ENCODE peak calls at places on chromosomes 5 and 9, in nine cellular contexts. One of them, this sample, is unnamed.
A peak's percentile ranks its signal among the peaks of the same experiment; 100 is the strongest.

GRCh38 chr5:151663617-151664322 is 22.9 kb downstream of the SPARC start:
- DNase-seq in A549: no peak
- DNase-seq in right cardiac atrium: peak; percentile 75
- DNase-seq in heart left ventricle: peak; percentile 81
- DNase-seq in A673: no peak
- DNase-seq in osteoblast: no peak
- DNase-seq in Peyer's patch: no peak
- DNase-seq in ovary: no peak
- DNase-seq in endodermal cell: no peak
- DNase-seq in this sample: no peak

GRCh38 chr5:16467363-16468219 is 2.0 kb upstream of the ZNF622 start:
- DNase-seq in A549: no peak
- DNase-seq in right cardiac atrium: no peak
- DNase-seq in heart left ventricle: no peak
- DNase-seq in A673: no peak
- DNase-seq in osteoblast: peak; percentile 83
- DNase-seq in Peyer's patch: no peak
- DNase-seq in ovary: no peak
- DNase-seq in endodermal cell: no peak
- DNase-seq in this sample: no peak

GRCh38 chr9:96888591-96888990 is 34.3 kb upstream of the ZNF782 start:
- DNase-seq in A549: no peak
- DNase-seq in right cardiac atrium: no peak
- DNase-seq in heart left ventricle: no peak
- DNase-seq in A673: no peak
- DNase-seq in osteoblast: no peak
- DNase-seq in Peyer's patch: no peak
- DNase-seq in ovary: no peak
- DNase-seq in endodermal cell: no peak
- DNase-seq in this sample: no peak

GRCh38 chr9:113712053-113712452 is 164.1 kb upstream of the ZNF618 start:
- DNase-seq in A549: peak; percentile 14
- DNase-seq in right cardiac atrium: no peak
- DNase-seq in heart left ventricle: no peak
- DNase-seq in A673: peak; percentile 45
- DNase-seq in osteoblast: no peak
- DNase-seq in Peyer's patch: peak; percentile 62
- DNase-seq in ovary: no peak
- DNase-seq in endodermal cell: no peak
- DNase-seq in this sample: no peak

GRCh38 chr5:73950441-73950873 is 324.5 kb downstream of the ARHGEF28 start:
- DNase-seq in A549: no peak
- DNase-seq in right cardiac atrium: no peak
- DNase-seq in heart left ventricle: no peak
- DNase-seq in A673: no peak
- DNase-seq in osteoblast: peak; percentile 58
- DNase-seq in Peyer's patch: no peak
- DNase-seq in ovary: no peak
- DNase-seq in endodermal cell: no peak
- DNase-seq in this sample: no peak

GRCh38 chr9:126499911-126500599 is 113.7 kb upstream of the LMX1B start:
- DNase-seq in A549: peak; percentile 24
- DNase-seq in right cardiac atrium: no peak
- DNase-seq in heart left ventricle: no peak
- DNase-seq in A673: no peak
- DNase-seq in osteoblast: peak; percentile 65
- DNase-seq in Peyer's patch: no peak
- DNase-seq in ovary: no peak
- DNase-seq in endodermal cell: peak; percentile 82
- DNase-seq in this sample: no peak

GRCh38 chr5:35939639-35940038 is 1.2 kb upstream of the CAPSL start:
- DNase-seq in A549: no peak
- DNase-seq in right cardiac atrium: no peak
- DNase-seq in heart left ventricle: no peak
- DNase-seq in A673: no peak
- DNase-seq in osteoblast: no peak
- DNase-seq in Peyer's patch: no peak
- DNase-seq in ovary: no peak
- DNase-seq in endodermal cell: no peak
- DNase-seq in this sample: no peak

GRCh38 chr5:96876292-96876850 is at the start of gene ERAP2:
- DNase-seq in A549: peak; percentile 27
- DNase-seq in right cardiac atrium: no peak
- DNase-seq in heart left ventricle: no peak
- DNase-seq in A673: peak; percentile 36
- DNase-seq in osteoblast: no peak
- DNase-seq in Peyer's patch: no peak
- DNase-seq in ovary: peak; percentile 29
- DNase-seq in endodermal cell: no peak
- DNase-seq in this sample: peak; percentile 51

GRCh38 chr9:23088932-23089364 is 642.3 kb downstream of the DMRTA1 start:
- DNase-seq in A549: peak; percentile 1
- DNase-seq in right cardiac atrium: no peak
- DNase-seq in heart left ventricle: no peak
- DNase-seq in A673: peak; percentile 0
- DNase-seq in osteoblast: no peak
- DNase-seq in Peyer's patch: no peak
- DNase-seq in ovary: no peak
- DNase-seq in endodermal cell: peak; percentile 93
- DNase-seq in this sample: peak; percentile 57

GRCh38 chr9:69744688-69745380 is 15.0 kb downstream of the PTAR1 start:
- DNase-seq in A549: no peak
- DNase-seq in right cardiac atrium: no peak
- DNase-seq in heart left ventricle: no peak
- DNase-seq in A673: no peak
- DNase-seq in osteoblast: no peak
- DNase-seq in Peyer's patch: no peak
- DNase-seq in ovary: no peak
- DNase-seq in endodermal cell: no peak
- DNase-seq in this sample: no peak

GRCh38 chr9:22142681-22143080 is 133.6 kb upstream of the CDKN2B start:
- DNase-seq in A549: no peak
- DNase-seq in right cardiac atrium: no peak
- DNase-seq in heart left ventricle: no peak
- DNase-seq in A673: no peak
- DNase-seq in osteoblast: no peak
- DNase-seq in Peyer's patch: no peak
- DNase-seq in ovary: no peak
- DNase-seq in endodermal cell: no peak
- DNase-seq in this sample: peak; percentile 44

GRCh38 chr9:127898433-127899199 is 787 bp downstream of the ST6GALNAC6 start:
- DNase-seq in A549: no peak
- DNase-seq in right cardiac atrium: peak; percentile 87
- DNase-seq in heart left ventricle: peak; percentile 65
- DNase-seq in A673: peak; percentile 47
- DNase-seq in osteoblast: peak; percentile 97
- DNase-seq in Peyer's patch: no peak
- DNase-seq in ovary: peak; percentile 79
- DNase-seq in endodermal cell: peak; percentile 73
- DNase-seq in this sample: no peak

GRCh38 chr9:113309204-113309813 is 6.1 kb upstream of the RNF183 start:
- DNase-seq in A549: peak; percentile 42
- DNase-seq in right cardiac atrium: no peak
- DNase-seq in heart left ventricle: no peak
- DNase-seq in A673: peak; percentile 58
- DNase-seq in osteoblast: no peak
- DNase-seq in Peyer's patch: peak; percentile 73
- DNase-seq in ovary: no peak
- DNase-seq in endodermal cell: no peak
- DNase-seq in this sample: peak; percentile 24

GRCh38 chr9:96875460-96876142 is 21.3 kb upstream of the ZNF782 start:
- DNase-seq in A549: peak; percentile 91
- DNase-seq in right cardiac atrium: peak; percentile 75
- DNase-seq in heart left ventricle: peak; percentile 22
- DNase-seq in A673: peak; percentile 94
- DNase-seq in osteoblast: peak; percentile 83
- DNase-seq in Peyer's patch: peak; percentile 82
- DNase-seq in ovary: no peak
- DNase-seq in endodermal cell: peak; percentile 97
- DNase-seq in this sample: no peak

GRCh38 chr9:82513242-82513750 is 524.7 kb downstream of the SPATA31D1 start:
- DNase-seq in A549: no peak
- DNase-seq in right cardiac atrium: no peak
- DNase-seq in heart left ventricle: peak; percentile 5
- DNase-seq in A673: no peak
- DNase-seq in osteoblast: no peak
- DNase-seq in Peyer's patch: no peak
- DNase-seq in ovary: peak; percentile 10
- DNase-seq in endodermal cell: no peak
- DNase-seq in this sample: no peak

GRCh38 chr9:69180670-69181069 is 6.6 kb downstream of the TJP2 start:
- DNase-seq in A549: peak; percentile 86
- DNase-seq in right cardiac atrium: peak; percentile 54
- DNase-seq in heart left ventricle: peak; percentile 66
- DNase-seq in A673: peak; percentile 72
- DNase-seq in osteoblast: peak; percentile 95
- DNase-seq in Peyer's patch: peak; percentile 73
- DNase-seq in ovary: no peak
- DNase-seq in endodermal cell: no peak
- DNase-seq in this sample: no peak

GRCh38 chr5:76483433-76483832 is 80.3 kb downstream of the IQGAP2 start:
- DNase-seq in A549: no peak
- DNase-seq in right cardiac atrium: no peak
- DNase-seq in heart left ventricle: no peak
- DNase-seq in A673: no peak
- DNase-seq in osteoblast: no peak
- DNase-seq in Peyer's patch: no peak
- DNase-seq in ovary: no peak
- DNase-seq in endodermal cell: peak; percentile 77
- DNase-seq in this sample: no peak
- H3K4me1 ChIP-seq in A549: peaks cover 9% of the 10 kb centered on the region
- H3K4me1 ChIP-seq in right cardiac atrium: no peaks in the 10 kb centered on the region
- H3K4me1 ChIP-seq in heart left ventricle: no peaks in the 10 kb centered on the region
- H3K4me1 ChIP-seq in A673: peaks cover 15% of the 10 kb centered on the region
- H3K4me1 ChIP-seq in osteoblast: no peaks in the 10 kb centered on the region
- H3K4me1 ChIP-seq in Peyer's patch: peaks cover 7% of the 10 kb centered on the region
- H3K4me1 ChIP-seq in ovary: no peaks in the 10 kb centered on the region
- H3K4me1 ChIP-seq in endodermal cell: peaks cover 5% of the 10 kb centered on the region
- H3K4me1 ChIP-seq in this sample: peaks cover 7% of the 10 kb centered on the region

GRCh38 chr5:59757442-59757841 is 136.1 kb downstream of the PDE4D start:
- DNase-seq in A549: peak; percentile 81
- DNase-seq in right cardiac atrium: no peak
- DNase-seq in heart left ventricle: no peak
- DNase-seq in A673: no peak
- DNase-seq in osteoblast: peak; percentile 65
- DNase-seq in Peyer's patch: no peak
- DNase-seq in ovary: no peak
- DNase-seq in endodermal cell: no peak
- DNase-seq in this sample: no peak

GRCh38 chr5:59763545-59763944 is 130.0 kb downstream of the PDE4D start:
- DNase-seq in A549: no peak
- DNase-seq in right cardiac atrium: no peak
- DNase-seq in heart left ventricle: no peak
- DNase-seq in A673: no peak
- DNase-seq in osteoblast: no peak
- DNase-seq in Peyer's patch: no peak
- DNase-seq in ovary: no peak
- DNase-seq in endodermal cell: no peak
- DNase-seq in this sample: no peak

GRCh38 chr5:59759600-59760357 is 133.7 kb downstream of the PDE4D start:
- DNase-seq in A549: peak; percentile 92
- DNase-seq in right cardiac atrium: no peak
- DNase-seq in heart left ventricle: no peak
- DNase-seq in A673: no peak
- DNase-seq in osteoblast: no peak
- DNase-seq in Peyer's patch: no peak
- DNase-seq in ovary: no peak
- DNase-seq in endodermal cell: peak; percentile 61
- DNase-seq in this sample: no peak

GRCh38 chr5:59758566-59758965 is 135.0 kb downstream of the PDE4D start:
- DNase-seq in A549: no peak
- DNase-seq in right cardiac atrium: no peak
- DNase-seq in heart left ventricle: no peak
- DNase-seq in A673: no peak
- DNase-seq in osteoblast: no peak
- DNase-seq in Peyer's patch: no peak
- DNase-seq in ovary: no peak
- DNase-seq in endodermal cell: no peak
- DNase-seq in this sample: no peak

DNA sequence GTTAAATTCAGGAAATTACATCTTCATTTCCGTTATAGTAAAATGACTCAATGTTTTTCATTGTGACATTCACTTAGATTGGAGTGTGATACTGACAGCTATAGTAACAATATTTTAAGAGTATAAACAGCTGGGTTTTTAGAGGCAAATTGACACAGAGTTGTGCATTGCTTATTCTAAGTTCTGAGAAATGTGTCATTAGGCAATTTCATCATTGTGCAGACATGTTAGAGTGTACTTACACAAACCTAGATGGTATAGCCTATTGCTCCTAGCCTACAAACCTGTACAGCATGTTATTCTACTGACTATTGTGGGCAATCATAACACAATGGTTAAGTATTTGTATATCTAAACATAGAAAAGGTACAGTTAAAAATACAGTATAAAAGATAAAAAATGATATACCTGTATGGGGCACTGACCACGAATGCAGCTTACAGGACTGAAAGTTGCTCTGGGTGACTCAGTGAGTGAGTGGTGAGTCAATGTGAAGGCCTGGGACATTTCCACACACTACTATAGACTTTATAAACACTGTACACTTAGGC is 132.7 kb downstream of the PDE4D start:
- DNase-seq in A549: peak; percentile 64
- DNase-seq in right cardiac atrium: no peak
- DNase-seq in heart left ventricle: no peak
- DNase-seq in A673: peak; percentile 54
- DNase-seq in osteoblast: no peak
- DNase-seq in Peyer's patch: peak; percentile 67
- DNase-seq in ovary: no peak
- DNase-seq in endodermal cell: no peak
- DNase-seq in this sample: no peak
- H3K4me1 ChIP-seq in A549: peaks cover 88% of the 10 kb centered on the region
- H3K4me1 ChIP-seq in right cardiac atrium: no peaks in the 10 kb centered on the region
- H3K4me1 ChIP-seq in heart left ventricle: no peaks in the 10 kb centered on the region
- H3K4me1 ChIP-seq in A673: no peaks in the 10 kb centered on the region
- H3K4me1 ChIP-seq in osteoblast: peaks cover 7% of the 10 kb centered on the region
- H3K4me1 ChIP-seq in Peyer's patch: no peaks in the 10 kb centered on the region
- H3K4me1 ChIP-seq in ovary: no peaks in the 10 kb centered on the region
- H3K4me1 ChIP-seq in endodermal cell: no peaks in the 10 kb centered on the region
- H3K4me1 ChIP-seq in this sample: no peaks in the 10 kb centered on the region

GRCh38 chr9:95077766-95078382 is 239.6 kb downstream of the FANCC start:
- DNase-seq in A549: no peak
- DNase-seq in right cardiac atrium: no peak
- DNase-seq in heart left ventricle: no peak
- DNase-seq in A673: no peak
- DNase-seq in osteoblast: no peak
- DNase-seq in Peyer's patch: no peak
- DNase-seq in ovary: peak; percentile 24
- DNase-seq in endodermal cell: no peak
- DNase-seq in this sample: no peak
- H3K4me1 ChIP-seq in A549: peaks cover 97% of the 10 kb centered on the region
- H3K4me1 ChIP-seq in right cardiac atrium: peaks cover 16% of the 10 kb centered on the region
- H3K4me1 ChIP-seq in heart left ventricle: peaks cover 84% of the 10 kb centered on the region
- H3K4me1 ChIP-seq in A673: no peaks in the 10 kb centered on the region
- H3K4me1 ChIP-seq in osteoblast: peaks cover 7% of the 10 kb centered on the region
- H3K4me1 ChIP-seq in Peyer's patch: no peaks in the 10 kb centered on the region
- H3K4me1 ChIP-seq in ovary: peaks cover 10% of the 10 kb centered on the region
- H3K4me1 ChIP-seq in endodermal cell: peaks cover 20% of the 10 kb centered on the region
- H3K4me1 ChIP-seq in this sample: no peaks in the 10 kb centered on the region

DNA sequence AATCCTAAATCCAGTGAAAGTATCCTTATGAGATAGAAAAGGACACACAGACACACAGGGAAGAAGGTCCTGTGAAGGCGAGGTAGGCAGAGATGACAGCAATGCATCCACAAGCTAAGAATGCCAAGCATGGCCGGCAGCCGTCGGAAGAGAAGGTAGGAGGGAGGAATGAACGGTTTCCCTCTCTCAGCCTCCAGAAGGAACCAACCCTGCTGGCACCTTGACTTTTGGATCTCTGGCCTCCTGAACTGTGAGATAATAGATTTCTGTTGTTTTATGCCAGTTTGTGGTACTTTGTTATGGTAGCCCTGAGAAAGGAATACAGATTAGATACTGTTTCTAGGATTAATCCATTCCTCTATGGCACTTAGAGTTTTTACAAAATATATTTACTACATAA is 76.1 kb upstream of the PANK3 start:
- DNase-seq in A549: no peak
- DNase-seq in right cardiac atrium: no peak
- DNase-seq in heart left ventricle: no peak
- DNase-seq in A673: no peak
- DNase-seq in osteoblast: no peak
- DNase-seq in Peyer's patch: no peak
- DNase-seq in ovary: no peak
- DNase-seq in endodermal cell: peak; percentile 33
- DNase-seq in this sample: no peak
- H3K4me1 ChIP-seq in A549: peaks cover 12% of the 10 kb centered on the region
- H3K4me1 ChIP-seq in right cardiac atrium: peaks cover 3% of the 10 kb centered on the region
- H3K4me1 ChIP-seq in heart left ventricle: peaks cover 6% of the 10 kb centered on the region
- H3K4me1 ChIP-seq in A673: peaks cover 5% of the 10 kb centered on the region
- H3K4me1 ChIP-seq in osteoblast: peaks cover 22% of the 10 kb centered on the region
- H3K4me1 ChIP-seq in Peyer's patch: peaks cover 3% of the 10 kb centered on the region
- H3K4me1 ChIP-seq in ovary: peaks cover 9% of the 10 kb centered on the region
- H3K4me1 ChIP-seq in endodermal cell: no peaks in the 10 kb centered on the region
- H3K4me1 ChIP-seq in this sample: no peaks in the 10 kb centered on the region

This sample was measured in HAP-1.